ENCODE peak calls at places on chromosomes 4 and X, in six cellular contexts. S is mammary epithelial cell, P is PC-3, C is hepatocyte, X is GM23248, O is astrocyte. L is an unnamed sample.

GRCh38 chrX:120857240-120857639 is 18.4 kb downstream of the CT47B1 start:
- DNase-seq in S (no peak), X (peak; percentile 0), C (peak; percentile 31), P (peak; percentile 51), O (no peak), L (no peak)

GRCh38 chr4:63580796-63581475 is 828.3 kb downstream of the TECRL start:
- DNase-seq in P (no peak), C (no peak), X (no peak), S (no peak), O (no peak), L (no peak)

GRCh38 chr4:89762311-89762710 is 74.7 kb downstream of the SNCA start:
- DNase-seq in P (no peak), O (no peak), X (no peak), S (no peak), C (no peak), L (no peak)

GRCh38 chr4:123116412-123116811 is 194.0 kb upstream of the NUDT6 start:
- DNase-seq in C (no peak), X (peak; percentile 6), O (peak; percentile 1), P (peak; percentile 80), S (peak; percentile 44), L (no peak)

GRCh38 chrX:119734897-119735339 is 23.5 kb upstream of the SOWAHD start:
- DNase-seq in S (no peak), P (no peak), O (no peak), C (no peak), X (peak; percentile 26), L (no peak)

GRCh38 chr4:18155062-18156041 is 133.8 kb upstream of the LCORL start:
- DNase-seq in O (no peak), X (no peak), P (no peak), S (no peak), C (peak; percentile 40), L (no peak)

GRCh38 chr4:129428454-129428853 is 332.5 kb downstream of the C4orf33 start:
- DNase-seq in S (no peak), O (no peak), P (no peak), C (no peak), X (no peak), L (no peak)

GRCh38 chr4:77600521-77601451 is 4.8 kb upstream of the CXCL13 start:
- DNase-seq in P (peak; percentile 58), O (no peak), C (peak; percentile 62), S (peak; percentile 23), X (peak; percentile 58), L (no peak)

GRCh38 chr4:125283702-125284279 is 31.0 kb upstream of the FAT4 start:
- DNase-seq in O (peak; percentile 10), P (peak; percentile 39), S (peak; percentile 12), X (peak; percentile 54), C (peak; percentile 8), L (no peak)

GRCh38 chr4:2069161-2069971 is 10.2 kb downstream of the NAT8L start:
- DNase-seq in C (no peak), O (no peak), X (no peak), S (no peak), P (no peak), L (no peak)

GRCh38 chr4:54677853-54678650 is 20.3 kb downstream of the KIT start:
- DNase-seq in P (no peak), S (no peak), C (no peak), X (no peak), O (no peak), L (peak; percentile 98)

GRCh38 chrX:48548871-48549270 is 9.4 kb downstream of the TBC1D25 start:
- DNase-seq in C (no peak), P (no peak), S (no peak), O (no peak), X (no peak), L (no peak)

GRCh38 chr4:100581337-100581736 is 63.5 kb upstream of the EMCN start:
- DNase-seq in P (peak; percentile 87), S (peak; percentile 88), C (no peak), X (no peak), O (no peak), L (no peak)

GRCh38 chr4:123786955-123787354 is 390.4 kb downstream of the SPRY1 start:
- DNase-seq in P (no peak), X (peak; percentile 25), C (peak; percentile 10), O (peak; percentile 76), S (no peak), L (no peak)

GRCh38 chr4:40307627-40308497 is 27.3 kb upstream of the CHRNA9 start:
- DNase-seq in O (no peak), S (no peak), C (no peak), P (no peak), X (no peak), L (no peak)

GRCh38 chrX:116749943-116750342 is 287.2 kb upstream of the CT83 start:
- DNase-seq in P (no peak), X (no peak), C (no peak), O (no peak), S (peak; percentile 84), L (no peak)

DNA sequence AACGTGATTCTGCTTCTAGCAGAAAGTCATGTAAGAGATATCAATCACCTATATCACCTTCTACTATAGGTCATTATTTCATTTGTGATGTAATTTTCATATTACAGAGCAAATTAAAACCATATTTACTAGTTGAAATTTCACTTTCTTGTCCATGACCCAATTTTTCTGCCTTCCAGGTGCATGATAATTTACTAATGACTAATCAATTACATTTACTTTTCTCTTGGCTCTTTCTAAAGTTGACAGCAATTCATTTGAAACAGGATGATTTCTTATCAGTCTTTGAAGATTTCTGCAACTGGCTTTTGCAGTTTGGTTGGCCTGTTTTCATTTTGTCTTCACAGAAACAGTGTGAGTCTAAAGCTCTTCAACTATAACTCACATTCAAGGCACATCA is 81.4 kb downstream of the ZAR1 start:
- DNase-seq in C (no peak), O (no peak), P (no peak), S (no peak), X (no peak), L (no peak)
- H3K36me3 ChIP-seq in C (no peaks in the 10 kb centered on the region), O (peaks cover 9% of the 10 kb centered on the region), P (peaks cover 15% of the 10 kb centered on the region), S (peaks cover 38% of the 10 kb centered on the region), X (peaks cover 30% of the 10 kb centered on the region), L (no peaks in the 10 kb centered on the region)

GRCh38 chrX:85136409-85136808 is 107.2 kb downstream of the SATL1 start:
- DNase-seq in X (no peak), P (no peak), S (no peak), O (no peak), C (no peak), L (no peak)
- TF ChIP-seq EZH2 in X (no peak), P (no peak), S (no peak), O (no peak), C (no peak), L (no peak)

GRCh38 chr4:73127839-73128448 is 58.4 kb upstream of the COX18 start:
- DNase-seq in P (peak; percentile 28), X (peak; percentile 42), S (no peak), C (peak; percentile 35), O (no peak), L (no peak)

GRCh38 chr4:73133784-73134183 is 64.3 kb upstream of the COX18 start:
- DNase-seq in X (no peak), P (no peak), O (no peak), C (no peak), S (no peak), L (no peak)

GRCh38 chr4:73137121-73137520 is 67.6 kb upstream of the COX18 start:
- DNase-seq in P (no peak), X (no peak), C (no peak), S (no peak), O (no peak), L (no peak)

GRCh38 chr4:73129319-73129718 is 59.8 kb upstream of the COX18 start:
- DNase-seq in X (no peak), O (no peak), C (no peak), S (no peak), P (no peak), L (no peak)

GRCh38 chr4:73131281-73131680 is 61.8 kb upstream of the COX18 start:
- DNase-seq in C (no peak), O (no peak), X (no peak), P (no peak), S (no peak), L (no peak)
- H3K36me3 ChIP-seq in C (no peaks in the 10 kb centered on the region), O (peaks cover 18% of the 10 kb centered on the region), X (peaks cover 48% of the 10 kb centered on the region), P (peaks cover 40% of the 10 kb centered on the region), S (peaks cover 41% of the 10 kb centered on the region), L (peaks cover 84% of the 10 kb centered on the region)

DNA sequence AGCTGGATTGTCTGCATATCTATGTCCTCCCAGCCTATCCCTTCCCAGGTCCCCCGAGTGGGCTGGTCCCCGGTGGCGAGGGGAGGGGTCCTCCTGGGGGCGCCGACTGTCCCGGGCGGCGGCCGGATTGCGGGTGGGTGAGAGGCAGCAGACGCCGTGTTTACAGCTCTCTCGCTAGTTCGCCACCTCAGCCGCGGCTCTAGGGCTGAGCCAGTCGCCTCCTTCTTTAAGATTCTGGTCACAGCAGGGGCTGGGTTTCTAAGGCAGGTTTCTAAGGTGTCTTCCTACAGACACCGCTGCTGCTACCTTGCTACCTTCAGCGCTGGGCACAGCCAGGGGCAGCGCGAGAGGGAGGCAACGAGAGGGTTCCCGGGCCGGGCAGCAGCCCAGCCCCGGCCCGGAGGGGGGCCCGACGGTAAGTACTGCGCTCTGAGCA is 57.2 kb downstream of the FRMPD3 start:
- DNase-seq in S (no peak), O (no peak), X (no peak), P (no peak), C (no peak), L (no peak)
- TF ChIP-seq EZH2 in S (peak; percentile 15), O (no peak), X (no peak), P (no peak), C (peak; percentile 71), L (no peak)